ENCODE peak calls at places on chromosomes 13 and 19, in seven cellular contexts. Q is stimulated activated CD8-positive, alpha-beta memory T cell treated with anti-CD3 and anti-CD28 coated beads, Interleukin-2, amount 100 ng/mL, for 1 hour; G is activated CD8-positive, alpha-beta T cell treated with anti-CD3 and anti-CD28 coated beads, Interleukin-2, amount 10 ng/mL, durations not matched to agents 7 days and 5 days; E is globus pallidus; D is stimulated activated CD4-positive, alpha-beta T cell treated with anti-CD3 and anti-CD28 coated beads, Interleukin-12 subunit alpha, Interleukin-12 subunit beta, amount 100 ng/mL, for 4 hours; V is iPS-NIHi11; J is smooth muscle cell of the brain vasculature. N is an unnamed sample.

GRCh38 chr19:47471733-47472457 is at the start of gene SLC8A2:
- DNase-seq in Q (peak), G (peak), E (no peak), D (peak), V (peak), J (peak), N (peak)

GRCh38 chr19:1074512-1075283 is 7.7 kb downstream of the ARHGAP45 start:
- DNase-seq in Q (peak), G (peak), E (no peak), D (peak), V (no peak), J (no peak), N (peak)

GRCh38 chr19:14277608-14278007 is 71.6 kb upstream of the ADGRL1 start:
- DNase-seq in Q (no peak), G (no peak), E (no peak), D (no peak), V (no peak), J (no peak), N (no peak)

GRCh38 chr19:34332027-34332786 is 32.8 kb upstream of the GPI start:
- DNase-seq in Q (no peak), G (no peak), E (no peak), D (no peak), V (no peak), J (no peak), N (no peak)

GRCh38 chr19:3483226-3483628 is at the start of gene SMIM44:
- DNase-seq in Q (no peak), G (no peak), E (no peak), D (no peak), V (no peak), J (no peak), N (no peak)

GRCh38 chr19:5184930-5185329 is 155.7 kb downstream of the PTPRS start:
- DNase-seq in Q (no peak), G (no peak), E (no peak), D (no peak), V (no peak), J (no peak), N (no peak)

GRCh38 chr13:37811441-37811840 is 58.1 kb downstream of the TRPC4 start:
- DNase-seq in Q (no peak), G (no peak), E (no peak), D (no peak), V (no peak), J (no peak), N (no peak)

GRCh38 chr19:53365899-53366493 is 491 bp downstream of the ZNF525 start:
- DNase-seq in Q (no peak), G (peak), E (no peak), D (peak), V (no peak), J (no peak), N (no peak)

GRCh38 chr19:29326351-29326750 is 113.4 kb upstream of the UQCRFS1 start:
- DNase-seq in Q (no peak), G (peak), E (no peak), D (no peak), V (no peak), J (no peak), N (no peak)

GRCh38 chr13:25971499-25972145 is 80.2 kb downstream of the SHISA2 start:
- DNase-seq in Q (no peak), G (peak), E (peak), D (no peak), V (no peak), J (no peak), N (no peak)

GRCh38 chr19:14542721-14543328 is 13.4 kb downstream of the TECR start:
- DNase-seq in Q (no peak), G (no peak), E (no peak), D (no peak), V (no peak), J (no peak), N (no peak)

GRCh38 chr13:46172531-46172991 is 9.4 kb downstream of the LCP1 start:
- DNase-seq in Q (no peak), G (peak), E (peak), D (no peak), V (no peak), J (no peak), N (no peak)

GRCh38 chr19:51607920-51608562 is 22.2 kb downstream of the SIGLEC5 start:
- DNase-seq in Q (peak), G (peak), E (peak), D (peak), V (peak), J (peak), N (peak)

GRCh38 chr19:49987159-49987698 is 26.3 kb upstream of the SIGLEC11 start:
- DNase-seq in Q (peak), G (peak), E (peak), D (peak), V (peak), J (peak), N (peak)

GRCh38 chr13:107866666-107867623 is 348.4 kb downstream of the LIG4 start:
- DNase-seq in Q (no peak), G (no peak), E (peak), D (no peak), V (peak), J (no peak), N (no peak)

GRCh38 chr13:26621731-26622401 is 64.4 kb downstream of the WASF3 start:
- DNase-seq in Q (no peak), G (no peak), E (no peak), D (no peak), V (no peak), J (no peak), N (no peak)

GRCh38 chr13:70874646-70875045 is 766.4 kb upstream of the KLHL1 start:
- DNase-seq in Q (no peak), G (no peak), E (no peak), D (no peak), V (no peak), J (no peak), N (no peak)

GRCh38 chr19:43430976-43431375 is 16.3 kb downstream of the TEX101 start:
- DNase-seq in Q (no peak), G (no peak), E (no peak), D (no peak), V (no peak), J (no peak), N (no peak)

GRCh38 chr19:42028304-42029216 is 34.5 kb upstream of the ATP1A3 start:
- DNase-seq in Q (no peak), G (peak), E (no peak), D (peak), V (peak), J (no peak), N (no peak)

GRCh38 chr13:111006508-111007031 is 91.7 kb upstream of the ANKRD10 start:
- DNase-seq in Q (no peak), G (no peak), E (peak), D (no peak), V (no peak), J (peak), N (peak)

GRCh38 chr13:98189841-98190505 is 12.9 kb upstream of the RNF113B start:
- DNase-seq in Q (no peak), G (no peak), E (no peak), D (no peak), V (no peak), J (no peak), N (peak)

GRCh38 chr19:1862424-1863307 is 713 bp downstream of the KLF16 start:
- DNase-seq in Q (no peak), G (peak), E (no peak), D (peak), V (peak), J (no peak), N (peak)

GRCh38 chr19:47225746-47226425 is 5.1 kb downstream of the BBC3 start:
- DNase-seq in Q (peak), G (peak), E (peak), D (peak), V (peak), J (peak), N (peak)

GRCh38 chr13:70203661-70204229 is 95.5 kb upstream of the KLHL1 start:
- DNase-seq in Q (no peak), G (no peak), E (no peak), D (no peak), V (no peak), J (no peak), N (no peak)

GRCh38 chr19:57245959-57246358 is 5.5 kb downstream of the ZNF805 start:
- DNase-seq in Q (no peak), G (no peak), E (no peak), D (no peak), V (no peak), J (no peak), N (no peak)

GRCh38 chr13:51814825-51815650 is 11.1 kb upstream of the DHRS12 start:
- DNase-seq in Q (peak), G (peak), E (peak), D (peak), V (peak), J (no peak), N (peak)

N was measured in adrenal gland.